ENCODE peak calls at places on chromosomes 16 and 17, in eight cellular contexts. E is HCT116, H is SW 1271, N is activated B cell treated with CpG ODN at 0.5 μM for 24 hours, Y is T follicular helper cell, R is HS-27A, T is nucleus accumbens, F is Peyer's patch. M is an unnamed sample.

GRCh38 chr17:39699818-39700147 is at the start of gene ERBB2:
- DNase-seq in E (peak; percentile 57), H (no peak), N (no peak), Y (no peak), R (peak; percentile 35), T (peak; percentile 70), F (peak; percentile 86), M (peak; percentile 83)

GRCh38 chr17:56451629-56452028 is 141.9 kb upstream of the NOG start:
- DNase-seq in E (no peak), H (no peak), N (no peak), Y (no peak), R (no peak), T (no peak), F (no peak), M (peak; percentile 21)

GRCh38 chr17:28225271-28225670 is 93.7 kb upstream of the TMEM97 start:
- DNase-seq in E (no peak), H (no peak), N (no peak), Y (no peak), R (no peak), T (no peak), F (no peak), M (no peak)

GRCh38 chr17:27418366-27418615 is 38.0 kb upstream of the KSR1 start:
- DNase-seq in E (no peak), H (no peak), N (no peak), Y (no peak), R (no peak), T (no peak), F (no peak), M (no peak)

GRCh38 chr16:82980810-82981209 is 354.0 kb downstream of the CDH13 start:
- DNase-seq in E (no peak), H (no peak), N (no peak), Y (no peak), R (no peak), T (no peak), F (no peak), M (no peak)

GRCh38 chr17:58318065-58318481 is 10.5 kb downstream of the TSPOAP1 start:
- DNase-seq in E (no peak), H (no peak), N (no peak), Y (no peak), R (no peak), T (no peak), F (no peak), M (no peak)

GRCh38 chr17:64077409-64077808 is 52.5 kb downstream of the ERN1 start:
- DNase-seq in E (no peak), H (no peak), N (no peak), Y (no peak), R (no peak), T (no peak), F (no peak), M (no peak)

GRCh38 chr17:81995463-81996231 is 18.2 kb downstream of the ASPSCR1 start:
- DNase-seq in E (no peak), H (no peak), N (no peak), Y (no peak), R (no peak), T (no peak), F (no peak), M (no peak)

GRCh38 chr16:30758988-30759461 is 2.8 kb downstream of the CFAP119 start:
- DNase-seq in E (no peak), H (no peak), N (no peak), Y (no peak), R (no peak), T (no peak), F (no peak), M (no peak)

GRCh38 chr16:15403392-15403995 is 7.9 kb downstream of the MPV17L start:
- DNase-seq in E (no peak), H (no peak), N (no peak), Y (no peak), R (no peak), T (no peak), F (no peak), M (no peak)

GRCh38 chr16:53041196-53041977 is 11.3 kb downstream of the CHD9NB start:
- DNase-seq in E (no peak), H (no peak), N (no peak), Y (no peak), R (no peak), T (no peak), F (no peak), M (peak; percentile 8)

GRCh38 chr17:10316986-10317834 is 55.6 kb downstream of the MYH13 start:
- DNase-seq in E (peak; percentile 31), H (no peak), N (no peak), Y (no peak), R (no peak), T (peak; percentile 10), F (peak; percentile 73), M (peak; percentile 60)

GRCh38 chr17:39579318-39580081 is 28.2 kb downstream of the NEUROD2 start:
- DNase-seq in E (no peak), H (no peak), N (no peak), Y (no peak), R (no peak), T (no peak), F (no peak), M (no peak)

GRCh38 chr16:30904114-30904780 is 7.8 kb downstream of the CTF1 start:
- DNase-seq in E (no peak), H (no peak), N (no peak), Y (no peak), R (no peak), T (no peak), F (peak; percentile 71), M (no peak)

GRCh38 chr17:40063034-40063765 is 435 bp downstream of the THRA start:
- DNase-seq in E (no peak), H (peak; percentile 28), N (no peak), Y (no peak), R (no peak), T (peak; percentile 55), F (no peak), M (no peak)

GRCh38 chr17:29292071-29292991 is 1.6 kb downstream of the NUFIP2 start:
- DNase-seq in E (no peak), H (peak; percentile 38), N (no peak), Y (peak; percentile 42), R (peak; percentile 11), T (peak; percentile 41), F (peak; percentile 80), M (peak; percentile 54)

GRCh38 chr17:4479982-4480751 is 18.5 kb upstream of the SPNS2 start:
- DNase-seq in E (no peak), H (no peak), N (no peak), Y (no peak), R (no peak), T (no peak), F (peak; percentile 62), M (no peak)

GRCh38 chr17:57875109-57876022 is 25.5 kb upstream of the MRPS23 start:
- DNase-seq in E (peak; percentile 90), H (peak; percentile 95), N (no peak), Y (no peak), R (peak; percentile 95), T (peak; percentile 82), F (no peak), M (peak; percentile 99)

GRCh38 chr17:10072556-10072955 is 125.8 kb downstream of the GAS7 start:
- DNase-seq in E (no peak), H (no peak), N (no peak), Y (no peak), R (no peak), T (no peak), F (no peak), M (no peak)

GRCh38 chr17:75047398-75048098 is 523 bp downstream of the KCTD2 start:
- DNase-seq in E (no peak), H (no peak), N (no peak), Y (no peak), R (no peak), T (no peak), F (peak; percentile 73), M (no peak)

GRCh38 chr16:70735141-70735979 is 49.5 kb upstream of the MTSS2 start:
- DNase-seq in E (no peak), H (no peak), N (no peak), Y (no peak), R (no peak), T (no peak), F (no peak), M (peak; percentile 84)

GRCh38 chr17:67491009-67491677 is 114.1 kb downstream of the PITPNC1 start:
- DNase-seq in E (peak; percentile 87), H (peak; percentile 89), N (no peak), Y (no peak), R (no peak), T (peak; percentile 84), F (peak; percentile 62), M (peak; percentile 97)

GRCh38 chr17:68198931-68199836 is 48.7 kb upstream of the AMZ2 start:
- DNase-seq in E (no peak), H (no peak), N (peak; percentile 53), Y (no peak), R (no peak), T (no peak), F (no peak), M (no peak)

GRCh38 chr16:84481051-84481735 is 23.3 kb downstream of the MEAK7 start:
- DNase-seq in E (no peak), H (no peak), N (no peak), Y (no peak), R (no peak), T (peak; percentile 42), F (no peak), M (no peak)

GRCh38 chr17:42438600-42439567 is 15.8 kb upstream of the CAVIN1 start:
- DNase-seq in E (no peak), H (peak; percentile 32), N (no peak), Y (no peak), R (no peak), T (no peak), F (peak; percentile 53), M (no peak)